ENCODE peak calls at places on chromosome 20, in eight cellular contexts. L is CD8-positive, alpha-beta T cell; I is uterus; P is sigmoid colon; H is IMR-90; J is heart left ventricle; Y is lower lobe of right lung; S is psoas muscle. C is an unnamed sample. For H3K4me1, the result is how much of the 10 kb centered on the place peaks cover.

GRCh38 chr20:20089939-20090338 is 37.6 kb downstream of the CFAP61 start:
- DNase-seq in S (no peak), Y (no peak), L (no peak), H (no peak), I (no peak), P (no peak), J (no peak), C (no peak)

GRCh38 chr20:59301343-59302007 is 1.1 kb downstream of the EDN3 start:
- DNase-seq in L (no peak), P (no peak), Y (no peak), S (no peak), J (no peak), H (no peak), I (no peak), C (no peak)

GRCh38 chr20:2042400-2042799 is 48.5 kb upstream of the PDYN start:
- DNase-seq in Y (no peak), I (no peak), L (no peak), P (no peak), S (no peak), J (no peak), H (peak), C (no peak)

GRCh38 chr20:51460163-51460562 is 82.4 kb downstream of the NFATC2 start:
- DNase-seq in L (no peak), I (no peak), H (no peak), Y (no peak), P (no peak), J (no peak), S (no peak), C (no peak)

GRCh38 chr20:1829531-1829930 is 65.7 kb upstream of the SIRPA start:
- DNase-seq in Y (no peak), P (no peak), I (no peak), L (no peak), S (no peak), H (no peak), J (no peak), C (no peak)

GRCh38 chr20:23435675-23436539 is 3.6 kb upstream of the CSTL1 start:
- DNase-seq in S (no peak), Y (no peak), J (no peak), I (no peak), P (no peak), H (no peak), L (no peak), C (peak)

GRCh38 chr20:61817061-61817460 is 248.6 kb downstream of the TAF4 start:
- DNase-seq in J (peak), P (no peak), H (no peak), L (no peak), Y (no peak), I (no peak), S (no peak), C (no peak)

GRCh38 chr20:1526896-1527295 is 30.6 kb downstream of the SIRPD start:
- DNase-seq in J (no peak), H (peak), L (no peak), P (no peak), S (no peak), I (no peak), Y (no peak), C (no peak)

GRCh38 chr20:38355161-38356012 is 9.1 kb downstream of the LBP start:
- DNase-seq in S (no peak), J (no peak), L (no peak), H (no peak), P (no peak), I (no peak), Y (no peak), C (no peak)

GRCh38 chr20:37316116-37316774 is 26.8 kb downstream of the MANBAL start:
- DNase-seq in J (no peak), I (no peak), P (no peak), Y (no peak), L (peak), S (no peak), H (no peak), C (peak)

GRCh38 chr20:17568972-17569471 is 853 bp upstream of the DSTN start:
- DNase-seq in P (peak), L (no peak), I (peak), S (peak), H (peak), J (peak), Y (peak), C (peak)

GRCh38 chr20:21640556-21640955 is 64.9 kb upstream of the PAX1 start:
- DNase-seq in I (no peak), Y (no peak), L (no peak), J (no peak), P (no peak), S (no peak), H (no peak), C (no peak)

GRCh38 chr20:62590301-62591121 is 51.8 kb upstream of the SLCO4A1 start:
- DNase-seq in I (peak), L (no peak), J (peak), Y (no peak), S (peak), P (no peak), H (peak), C (no peak)

GRCh38 chr20:12882832-12883506 is 125.8 kb upstream of the SPTLC3 start:
- DNase-seq in S (no peak), J (no peak), Y (no peak), H (peak), I (no peak), L (no peak), P (no peak), C (no peak)

GRCh38 chr20:33539129-33539528 is 49.2 kb downstream of the CBFA2T2 start:
- DNase-seq in J (no peak), H (peak), S (no peak), P (no peak), I (no peak), L (no peak), Y (no peak), C (no peak)

GRCh38 chr20:21681932-21682318 is 23.5 kb upstream of the PAX1 start:
- DNase-seq in J (no peak), H (no peak), Y (no peak), S (no peak), L (no peak), I (no peak), P (no peak), C (no peak)

GRCh38 chr20:41738584-41739193 is 120.5 kb upstream of the CHD6 start:
- DNase-seq in S (peak), L (peak), P (no peak), J (no peak), H (peak), Y (peak), I (no peak), C (peak)

GRCh38 chr20:41686961-41687360 is 68.8 kb upstream of the CHD6 start:
- DNase-seq in I (no peak), L (no peak), Y (no peak), J (no peak), S (no peak), P (no peak), H (no peak), C (no peak)

GRCh38 chr20:53399592-53400335 is 193.9 kb downstream of the ZNF217 start:
- DNase-seq in L (no peak), J (no peak), H (no peak), I (no peak), Y (peak), S (no peak), P (no peak), C (no peak)

GRCh38 chr20:8143474-8143873 is 11.4 kb downstream of the PLCB1 start:
- DNase-seq in S (no peak), H (no peak), P (no peak), Y (no peak), J (no peak), I (no peak), L (no peak), C (no peak)

GRCh38 chr20:38827770-38828281 is 22.3 kb downstream of the PPP1R16B start:
- DNase-seq in S (no peak), L (no peak), H (no peak), Y (no peak), J (no peak), I (no peak), P (no peak), C (no peak)

GRCh38 chr20:15039088-15039762 is 701.8 kb upstream of the FLRT3 start:
- DNase-seq in L (no peak), Y (no peak), I (peak), P (no peak), J (no peak), S (no peak), H (no peak), C (no peak)

GRCh38 chr20:37552415-37552814 is 24.7 kb upstream of the BLCAP start:
- DNase-seq in S (no peak), H (peak), P (no peak), L (no peak), Y (no peak), J (no peak), I (no peak), C (no peak)

GRCh38 chr20:58907481-58908137 is 55.1 kb downstream of the GNAS start:
- DNase-seq in J (peak), I (peak), Y (peak), H (peak), S (peak), P (peak), L (peak), C (peak)

GRCh38 chr20:62900052-62900691 is 26.1 kb downstream of the DIDO1 start:
- DNase-seq in J (peak), S (peak), H (peak), P (peak), L (peak), Y (peak), I (peak), C (peak)

GRCh38 chr20:44585042-44585968 is 2.9 kb downstream of the PKIG start:
- DNase-seq in S (peak), L (no peak), I (no peak), H (no peak), J (no peak), P (no peak), Y (no peak), C (no peak)

GRCh38 chr20:4090756-4091331 is 75.5 kb upstream of the RNF24 start:
- DNase-seq in L (peak), H (peak), I (no peak), P (no peak), Y (no peak), S (no peak), J (no peak), C (no peak)

GRCh38 chr20:38673731-38674177 is 50.5 kb upstream of the SLC32A1 start:
- DNase-seq in L (no peak), J (no peak), S (no peak), H (no peak), P (no peak), I (no peak), Y (no peak), C (no peak)

GRCh38 chr20:34896086-34896551 is 19.7 kb downstream of the ACSS2 start:
- DNase-seq in J (no peak), Y (no peak), L (no peak), H (peak), S (no peak), P (no peak), I (no peak), C (no peak)

GRCh38 chr20:1902188-1902587 is 7.0 kb downstream of the SIRPA start:
- DNase-seq in L (no peak), J (no peak), I (no peak), P (no peak), H (no peak), Y (no peak), S (no peak), C (no peak)

GRCh38 chr20:37986873-37987601 is 46.2 kb downstream of the TTI1 start:
- DNase-seq in Y (peak), P (no peak), L (no peak), S (peak), H (peak), J (peak), I (no peak), C (peak)

GRCh38 chr20:3509064-3509463 is 38.2 kb downstream of the ATRN start:
- DNase-seq in J (no peak), L (no peak), I (no peak), H (no peak), Y (no peak), S (no peak), P (no peak), C (no peak)

GRCh38 chr20:59217794-59218193 is 54.2 kb downstream of the ZNF831 start:
- DNase-seq in Y (no peak), P (no peak), L (no peak), H (no peak), S (no peak), I (no peak), J (no peak), C (no peak)

GRCh38 chr20:33909331-33909921 is 84.3 kb upstream of the RALY start:
- DNase-seq in J (no peak), Y (no peak), I (no peak), S (no peak), L (no peak), H (peak), P (no peak), C (no peak)

GRCh38 chr20:42531675-42531985 is 658.1 kb downstream of the PTPRT start:
- DNase-seq in J (no peak), L (no peak), Y (no peak), S (no peak), I (no peak), P (no peak), H (no peak), C (no peak)

DNA sequence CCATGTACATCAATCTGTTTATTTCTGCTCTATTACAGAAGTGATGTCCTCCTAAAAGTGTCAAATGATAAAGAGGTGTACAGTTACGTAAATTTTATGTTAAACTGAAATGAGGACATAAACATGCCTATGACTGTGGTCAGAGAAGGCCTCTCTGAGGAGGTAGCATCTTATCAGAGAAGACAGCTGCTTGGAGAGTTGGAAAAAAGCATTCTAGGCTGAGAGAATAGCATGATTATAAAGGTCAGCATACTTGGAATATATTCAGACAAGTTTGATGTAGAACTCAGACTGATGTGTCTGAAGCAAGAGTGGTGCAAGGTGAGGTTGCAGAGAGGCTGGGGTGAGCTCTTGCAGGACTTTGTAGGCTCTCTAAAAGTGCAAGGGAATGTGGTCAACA is 3.1 kb upstream of the PCNA start:
- DNase-seq in J (no peak), P (no peak), I (no peak), L (no peak), S (no peak), H (peak), Y (no peak), C (no peak)
- H3K27ac ChIP-seq in J (no peak), P (no peak), I (no peak), L (no peak), S (no peak), H (no peak), Y (no peak), C (no peak)

GRCh38 chr20:60558491-60558890 is 600.3 kb downstream of the CDH26 start:
- DNase-seq in I (no peak), P (no peak), L (no peak), Y (no peak), S (no peak), J (no peak), H (no peak), C (no peak)

GRCh38 chr20:60565093-60565492 is 606.9 kb downstream of the CDH26 start:
- DNase-seq in I (peak), L (no peak), H (no peak), Y (no peak), J (no peak), S (no peak), P (no peak), C (no peak)

GRCh38 chr20:60559462-60559861 is 601.2 kb downstream of the CDH26 start:
- DNase-seq in J (no peak), I (no peak), L (no peak), Y (no peak), H (no peak), S (no peak), P (no peak), C (no peak)
- H3K4me1 ChIP-seq in J (under half), I (under half), L (under half), Y (under half), H (under half), S (under half), P (under half), C (under half)

DNA sequence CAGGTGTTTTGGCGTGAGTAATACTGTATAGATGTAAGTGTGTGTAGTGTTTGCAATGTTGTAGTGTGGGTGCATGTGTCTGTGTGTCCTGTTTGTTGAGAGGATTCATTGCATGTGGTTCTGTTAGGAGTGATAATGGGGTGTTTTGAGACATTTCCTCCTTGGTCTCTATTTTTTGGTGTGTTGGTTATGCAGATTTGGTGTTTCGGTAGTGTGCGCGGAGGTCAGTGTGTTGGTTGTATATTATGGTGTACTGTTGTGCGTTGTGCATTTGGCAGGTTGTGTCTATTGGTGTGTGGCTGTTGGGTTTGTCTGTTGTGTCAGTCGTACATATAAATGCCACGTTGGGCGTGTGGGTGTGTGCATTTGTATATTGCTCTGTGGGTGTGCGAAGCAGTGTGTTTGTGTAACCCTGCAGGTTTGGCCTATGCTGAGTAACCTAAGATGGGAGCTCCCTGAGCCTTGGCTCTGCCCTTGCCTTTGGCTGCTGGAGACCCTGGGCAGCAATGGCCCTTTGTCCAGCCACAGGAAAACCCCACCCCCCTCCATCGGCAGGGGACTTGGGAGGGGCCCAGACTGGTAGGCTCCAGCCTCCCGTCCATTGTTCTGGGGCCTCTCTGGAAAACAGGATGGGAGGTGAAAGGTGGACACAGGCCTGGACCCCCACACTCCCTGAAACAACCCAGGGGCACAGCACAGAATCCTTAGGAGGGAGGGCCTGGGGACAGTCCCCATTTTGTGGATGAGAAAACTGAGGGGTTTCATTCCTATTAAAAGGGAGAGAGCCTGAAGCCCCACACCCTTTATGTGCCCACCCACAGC is 10.3 kb upstream of the ID1 start:
- DNase-seq in H (no peak), S (peak), I (peak), J (peak), L (no peak), P (no peak), Y (peak), C (peak)
- H3K4me3 ChIP-seq in H (no peak), S (no peak), I (no peak), J (no peak), L (no peak), P (no peak), Y (no peak), C (no peak)

GRCh38 chr20:25120920-25121319 is 39.0 kb upstream of the VSX1 start:
- DNase-seq in H (no peak), Y (no peak), J (no peak), I (no peak), P (no peak), L (no peak), S (no peak), C (no peak)

GRCh38 chr20:25118529-25118928 is 36.6 kb upstream of the VSX1 start:
- DNase-seq in L (no peak), S (no peak), J (no peak), I (no peak), Y (no peak), H (no peak), P (no peak), C (no peak)

GRCh38 chr20:25116746-25117457 is 35.0 kb upstream of the VSX1 start:
- DNase-seq in H (no peak), Y (no peak), P (no peak), I (no peak), L (no peak), J (no peak), S (no peak), C (no peak)

GRCh38 chr20:25120462-25120861 is 38.5 kb upstream of the VSX1 start:
- DNase-seq in H (no peak), I (no peak), L (no peak), S (no peak), Y (no peak), J (no peak), P (no peak), C (no peak)

DNA sequence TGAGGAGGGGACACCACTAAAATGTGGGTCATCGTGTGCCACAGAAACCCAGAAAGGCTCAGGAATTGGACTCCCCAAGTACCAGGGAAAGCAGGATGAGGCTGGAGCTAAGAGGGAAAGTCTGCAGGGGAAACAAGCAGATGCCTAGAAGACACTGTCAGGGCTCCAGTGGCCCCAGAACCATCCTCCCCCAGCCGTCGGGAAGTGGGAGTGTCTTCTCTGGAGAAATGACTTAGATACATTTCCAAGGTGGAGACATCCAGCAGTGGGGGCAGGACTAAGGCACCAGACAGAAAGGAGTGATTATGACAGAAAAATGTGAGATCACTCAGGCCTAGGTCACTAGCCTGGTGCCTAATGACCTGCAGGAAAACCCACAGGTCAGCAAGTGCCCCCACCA is 36.0 kb upstream of the VSX1 start:
- DNase-seq in J (no peak), H (no peak), Y (no peak), L (no peak), S (no peak), P (no peak), I (no peak), C (no peak)
- H3K27ac ChIP-seq in J (no peak), H (no peak), Y (no peak), L (no peak), S (no peak), P (no peak), I (no peak), C (no peak)

GRCh38 chr20:10641893-10642292 is 31.9 kb downstream of the JAG1 start:
- DNase-seq in S (no peak), I (no peak), J (no peak), H (no peak), Y (no peak), P (no peak), L (no peak), C (no peak)

GRCh38 chr20:10639762-10640556 is 33.8 kb downstream of the JAG1 start:
- DNase-seq in P (no peak), I (no peak), S (no peak), H (no peak), L (no peak), J (no peak), Y (no peak), C (no peak)

GRCh38 chr20:10640897-10641296 is 32.9 kb downstream of the JAG1 start:
- DNase-seq in J (no peak), S (no peak), P (no peak), I (no peak), L (no peak), Y (no peak), H (no peak), C (no peak)

GRCh38 chr20:10642859-10643559 is 30.8 kb downstream of the JAG1 start:
- DNase-seq in I (no peak), Y (no peak), S (no peak), H (no peak), P (no peak), L (no peak), J (no peak), C (no peak)

GRCh38 chr20:10641467-10641866 is 32.3 kb downstream of the JAG1 start:
- DNase-seq in S (no peak), Y (no peak), I (no peak), J (no peak), P (no peak), L (no peak), H (no peak), C (no peak)
- H3K4me1 ChIP-seq in S (under half), Y (under half), I (under half), J (under half), P (under half), L (under half), H (under half), C (under half)